ENCODE peak calls at places on chromosome 15, in seven cellular contexts. One of them, this sample, is unnamed.

GRCh38 chr15:30921106-30921505 is 17.4 kb downstream of the FAN1 start:
- DNase-seq in omental fat pad: no peak
- DNase-seq in RPMI8226: no peak
- DNase-seq in A172: no peak
- DNase-seq in upper lobe of right lung: no peak
- DNase-seq in putamen: no peak
- DNase-seq in stromal cell of bone marrow: no peak
- DNase-seq in this sample: no peak

GRCh38 chr15:96125681-96126080 is 204.8 kb upstream of the NR2F2 start:
- DNase-seq in A172: peak
- DNase-seq in omental fat pad: no peak
- DNase-seq in RPMI8226: no peak
- DNase-seq in putamen: no peak
- DNase-seq in stromal cell of bone marrow: no peak
- DNase-seq in upper lobe of right lung: no peak
- DNase-seq in this sample: no peak

GRCh38 chr15:90902996-90903732 is at the start of gene MAN2A2:
- DNase-seq in putamen: peak
- DNase-seq in omental fat pad: no peak
- DNase-seq in RPMI8226: peak
- DNase-seq in A172: peak
- DNase-seq in upper lobe of right lung: peak
- DNase-seq in stromal cell of bone marrow: no peak
- DNase-seq in this sample: peak

GRCh38 chr15:63560741-63561448 is 36.3 kb upstream of the FBXL22 start:
- DNase-seq in putamen: no peak
- DNase-seq in omental fat pad: no peak
- DNase-seq in A172: no peak
- DNase-seq in stromal cell of bone marrow: no peak
- DNase-seq in RPMI8226: no peak
- DNase-seq in upper lobe of right lung: no peak
- DNase-seq in this sample: no peak

GRCh38 chr15:63913786-63914185 is 80.0 kb upstream of the HERC1 start:
- DNase-seq in RPMI8226: no peak
- DNase-seq in A172: no peak
- DNase-seq in putamen: no peak
- DNase-seq in omental fat pad: no peak
- DNase-seq in stromal cell of bone marrow: no peak
- DNase-seq in upper lobe of right lung: no peak
- DNase-seq in this sample: no peak

GRCh38 chr15:27576576-27576975 is 522.5 kb downstream of the OCA2 start:
- DNase-seq in putamen: no peak
- DNase-seq in omental fat pad: no peak
- DNase-seq in A172: no peak
- DNase-seq in stromal cell of bone marrow: no peak
- DNase-seq in RPMI8226: no peak
- DNase-seq in upper lobe of right lung: no peak
- DNase-seq in this sample: no peak

GRCh38 chr15:89087830-89088604 is at the start of gene ABHD2:
- DNase-seq in stromal cell of bone marrow: peak
- DNase-seq in upper lobe of right lung: peak
- DNase-seq in omental fat pad: peak
- DNase-seq in A172: peak
- DNase-seq in RPMI8226: peak
- DNase-seq in putamen: peak
- DNase-seq in this sample: peak

GRCh38 chr15:66894986-66895780 is 170.2 kb upstream of the SMAD3 start:
- DNase-seq in stromal cell of bone marrow: no peak
- DNase-seq in RPMI8226: no peak
- DNase-seq in putamen: no peak
- DNase-seq in A172: peak
- DNase-seq in omental fat pad: no peak
- DNase-seq in upper lobe of right lung: no peak
- DNase-seq in this sample: no peak

GRCh38 chr15:68642491-68642845 is 63.7 kb downstream of the CORO2B start:
- DNase-seq in A172: peak
- DNase-seq in putamen: no peak
- DNase-seq in RPMI8226: no peak
- DNase-seq in stromal cell of bone marrow: no peak
- DNase-seq in omental fat pad: no peak
- DNase-seq in upper lobe of right lung: peak
- DNase-seq in this sample: no peak

GRCh38 chr15:25770618-25771369 is 92.3 kb downstream of the ATP10A start:
- DNase-seq in RPMI8226: no peak
- DNase-seq in stromal cell of bone marrow: no peak
- DNase-seq in putamen: no peak
- DNase-seq in upper lobe of right lung: no peak
- DNase-seq in omental fat pad: no peak
- DNase-seq in A172: no peak
- DNase-seq in this sample: no peak

GRCh38 chr15:78419331-78419730 is 18.7 kb upstream of the IREB2 start:
- DNase-seq in A172: no peak
- DNase-seq in stromal cell of bone marrow: no peak
- DNase-seq in upper lobe of right lung: no peak
- DNase-seq in RPMI8226: no peak
- DNase-seq in putamen: no peak
- DNase-seq in omental fat pad: no peak
- DNase-seq in this sample: no peak

This sample was measured in globus pallidus.